ENCODE peak calls at places on chromosome 12, in seven cellular contexts. O is left ventricle myocardium inferior; G is CD8-positive, alpha-beta memory T cell; V is upper lobe of left lung; I is mammary epithelial cell; Q is endothelial cell of umbilical vein; Z is cardiac muscle cell. F is an unnamed sample.

GRCh38 chr12:5430639-5431603 is 987 bp upstream of the NTF3 start:
- DNase-seq in O (no peak), G (no peak), V (peak; percentile 60), I (no peak), Q (peak; percentile 6), Z (no peak), F (no peak)

GRCh38 chr12:70609203-70609602 is 28.0 kb downstream of the PTPRB start:
- DNase-seq in O (no peak), G (no peak), V (no peak), I (no peak), Q (peak; percentile 58), Z (peak; percentile 7), F (no peak)

GRCh38 chr12:127770123-127770522 is 496.8 kb upstream of the TMEM132C start:
- DNase-seq in O (no peak), G (no peak), V (no peak), I (no peak), Q (no peak), Z (no peak), F (no peak)

GRCh38 chr12:53965251-53966069 is 7.5 kb upstream of the HOXC11 start:
- DNase-seq in O (no peak), G (no peak), V (no peak), I (no peak), Q (no peak), Z (no peak), F (no peak)

GRCh38 chr12:26205946-26206345 is 10.6 kb downstream of the SSPN start:
- DNase-seq in O (no peak), G (no peak), V (no peak), I (no peak), Q (no peak), Z (no peak), F (no peak)

GRCh38 chr12:98895086-98895651 is 250.1 kb downstream of the APAF1 start:
- DNase-seq in O (no peak), G (no peak), V (peak; percentile 80), I (no peak), Q (no peak), Z (peak; percentile 49), F (no peak)

GRCh38 chr12:115253049-115253448 is 569.1 kb upstream of the TBX3 start:
- DNase-seq in O (no peak), G (no peak), V (no peak), I (no peak), Q (no peak), Z (no peak), F (no peak)

GRCh38 chr12:132888852-132889251 is 1.4 kb upstream of the CHFR start:
- DNase-seq in O (no peak), G (no peak), V (no peak), I (no peak), Q (no peak), Z (no peak), F (no peak)

GRCh38 chr12:102197789-102198188 is at the start of gene PMCH:
- DNase-seq in O (no peak), G (no peak), V (no peak), I (peak; percentile 66), Q (peak; percentile 87), Z (no peak), F (no peak)

GRCh38 chr12:60337865-60338549 is 742.2 kb downstream of the SLC16A7 start:
- DNase-seq in O (no peak), G (no peak), V (no peak), I (no peak), Q (no peak), Z (no peak), F (no peak)

GRCh38 chr12:81330480-81330879 is 252.6 kb downstream of the ACSS3 start:
- DNase-seq in O (no peak), G (no peak), V (no peak), I (no peak), Q (peak; percentile 2), Z (no peak), F (no peak)

GRCh38 chr12:118334939-118335567 is 37.7 kb downstream of the TAOK3 start:
- DNase-seq in O (no peak), G (no peak), V (no peak), I (no peak), Q (no peak), Z (no peak), F (no peak)

GRCh38 chr12:13247596-13247995 is 51.1 kb downstream of the EMP1 start:
- DNase-seq in O (no peak), G (no peak), V (no peak), I (peak; percentile 71), Q (no peak), Z (no peak), F (no peak)

GRCh38 chr12:11853126-11853525 is 203.7 kb downstream of the ETV6 start:
- DNase-seq in O (no peak), G (no peak), V (no peak), I (no peak), Q (no peak), Z (no peak), F (no peak)

DNA sequence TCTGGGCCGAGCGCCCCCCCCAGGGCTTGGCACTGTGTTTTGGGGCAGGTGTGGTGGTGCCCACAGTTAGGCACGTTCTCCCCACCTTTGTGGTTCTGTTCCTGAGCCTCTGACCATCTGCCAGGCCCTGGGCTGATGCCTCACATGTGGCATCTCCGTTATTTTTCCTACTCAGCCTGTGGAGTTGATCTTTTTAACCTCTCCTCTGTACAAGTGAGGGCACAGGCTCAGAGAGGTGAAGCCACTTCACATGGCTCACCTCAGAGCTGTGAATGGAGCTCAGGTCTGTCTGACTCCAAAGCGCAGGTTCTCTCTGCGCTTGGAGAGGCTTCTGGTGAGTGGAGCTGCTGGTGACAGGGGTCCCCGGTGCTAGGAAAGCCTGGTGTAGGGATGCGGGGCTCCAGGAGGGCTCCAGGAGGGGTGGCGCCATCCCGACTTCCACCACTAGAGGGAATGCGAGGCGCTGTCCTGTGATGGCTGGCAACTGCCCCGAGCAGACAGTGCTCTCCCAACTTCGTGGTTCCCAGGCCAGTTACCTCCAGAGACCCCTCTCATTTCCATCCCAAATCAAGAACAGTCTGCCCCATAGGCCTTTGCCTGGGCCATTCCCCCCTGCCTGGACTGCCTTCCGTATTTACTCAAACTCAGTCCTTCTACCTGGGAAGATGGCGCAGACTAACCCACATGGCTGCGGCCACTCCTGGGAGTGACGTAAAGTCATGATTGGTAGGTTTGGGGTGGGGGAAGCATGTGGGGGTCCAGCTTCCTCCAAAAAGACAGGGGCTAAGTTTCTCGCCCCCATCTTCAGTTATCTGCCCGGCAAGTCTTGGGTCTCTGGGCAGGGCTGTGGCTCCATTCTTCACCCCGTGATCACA is 9.9 kb downstream of the BCL7A start:
- DNase-seq in O (peak; percentile 48), G (peak; percentile 29), V (no peak), I (no peak), Q (peak; percentile 45), Z (peak; percentile 49), F (peak; percentile 50)
- H3K4me1 ChIP-seq in O (peaks cover 45% of the 10 kb centered on the region), G (no peaks in the 10 kb centered on the region), V (peaks cover 14% of the 10 kb centered on the region), I (peaks cover 55% of the 10 kb centered on the region), Q (no peaks in the 10 kb centered on the region), Z (no peaks in the 10 kb centered on the region), F (peaks cover 5% of the 10 kb centered on the region)

DNA sequence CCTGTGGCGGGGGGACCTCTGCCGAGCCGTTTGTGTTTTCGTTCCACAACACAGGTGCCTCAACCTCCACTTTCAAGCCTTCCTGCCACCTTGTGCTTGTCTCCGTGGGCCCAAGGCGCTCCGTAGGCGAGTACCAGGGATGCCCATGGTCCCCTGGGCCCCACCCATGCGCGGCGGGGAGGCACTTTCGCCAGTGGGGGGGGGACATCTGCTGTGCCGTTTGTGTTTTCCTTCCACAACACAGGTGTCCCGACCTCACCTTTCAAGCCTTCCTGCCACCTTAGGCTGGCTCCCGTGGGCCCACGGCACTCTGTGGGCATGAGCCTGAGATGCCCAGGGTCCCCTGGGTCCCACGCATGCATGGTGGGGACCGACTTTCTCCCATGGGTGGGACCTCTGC is 335.9 kb downstream of the ALG10 start:
- DNase-seq in O (no peak), G (no peak), V (no peak), I (no peak), Q (no peak), Z (no peak), F (no peak)
- H3K9me3 ChIP-seq in O (peaks cover 72% of the 10 kb centered on the region), G (no peaks in the 10 kb centered on the region), V (peaks cover 85% of the 10 kb centered on the region), I (peaks cover 56% of the 10 kb centered on the region), Q (peaks cover 2% of the 10 kb centered on the region), Z (no peaks in the 10 kb centered on the region), F (peaks cover 39% of the 10 kb centered on the region)

GRCh38 chr12:108801736-108802665 is 55.4 kb downstream of the SSH1 start:
- DNase-seq in O (peak; percentile 49), G (no peak), V (peak; percentile 34), I (no peak), Q (peak; percentile 69), Z (peak; percentile 80), F (peak; percentile 67)
- H3K27ac ChIP-seq in O (peak overlapping the region; percentile 92), G (no peak overlapping the region), V (peak overlapping the region; percentile 71), I (no peak overlapping the region), Q (peak overlapping the region; percentile 90), Z (peak overlapping the region; percentile 97), F (peak overlapping the region; percentile 34)

DNA sequence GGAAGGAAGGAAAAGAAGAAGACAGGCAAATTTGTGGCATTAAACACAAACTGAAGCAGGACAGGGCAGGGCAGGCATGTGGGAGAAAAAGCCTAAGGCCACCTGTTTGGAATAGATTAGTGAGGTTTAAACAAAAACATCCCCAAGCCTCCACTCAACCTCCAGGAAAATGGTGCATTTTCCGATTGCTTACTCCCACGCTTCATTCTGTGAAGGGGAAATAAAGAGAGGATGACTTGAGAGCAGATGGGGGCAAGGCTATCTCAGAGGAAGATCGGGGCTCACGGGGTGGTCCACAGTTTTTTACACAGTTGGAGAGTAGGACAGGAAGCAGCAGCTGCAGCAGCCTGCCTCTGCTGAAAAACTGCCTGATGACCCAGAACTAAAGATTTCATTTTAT is 250.9 kb downstream of the DUSP6 start:
- DNase-seq in O (no peak), G (no peak), V (no peak), I (no peak), Q (peak; percentile 63), Z (no peak), F (no peak)
- H3K4me1 ChIP-seq in O (peaks cover 10% of the 10 kb centered on the region), G (no peaks in the 10 kb centered on the region), V (no peaks in the 10 kb centered on the region), I (no peaks in the 10 kb centered on the region), Q (no peaks in the 10 kb centered on the region), Z (peaks cover 9% of the 10 kb centered on the region), F (peaks cover 11% of the 10 kb centered on the region)

GRCh38 chr12:89968151-89968699 is 259.6 kb upstream of the ATP2B1 start:
- DNase-seq in O (no peak), G (no peak), V (no peak), I (no peak), Q (no peak), Z (no peak), F (no peak)
- H3K9me3 ChIP-seq in O (no peaks in the 10 kb centered on the region), G (no peaks in the 10 kb centered on the region), V (no peaks in the 10 kb centered on the region), I (no peaks in the 10 kb centered on the region), Q (no peaks in the 10 kb centered on the region), Z (no peaks in the 10 kb centered on the region), F (no peaks in the 10 kb centered on the region)

GRCh38 chr12:25051171-25051570 is 102.3 kb upstream of the BCAT1 start:
- DNase-seq in O (no peak), G (no peak), V (no peak), I (no peak), Q (no peak), Z (no peak), F (no peak)

GRCh38 chr12:25054076-25054782 is 105.3 kb upstream of the BCAT1 start:
- DNase-seq in O (no peak), G (no peak), V (no peak), I (peak; percentile 81), Q (no peak), Z (no peak), F (no peak)

GRCh38 chr12:25052191-25053020 is 103.5 kb upstream of the BCAT1 start:
- DNase-seq in O (no peak), G (peak; percentile 19), V (no peak), I (no peak), Q (no peak), Z (peak; percentile 48), F (no peak)

GRCh38 chr12:25051583-25052190 is 102.8 kb upstream of the BCAT1 start:
- DNase-seq in O (no peak), G (peak; percentile 25), V (no peak), I (no peak), Q (no peak), Z (no peak), F (no peak)

DNA sequence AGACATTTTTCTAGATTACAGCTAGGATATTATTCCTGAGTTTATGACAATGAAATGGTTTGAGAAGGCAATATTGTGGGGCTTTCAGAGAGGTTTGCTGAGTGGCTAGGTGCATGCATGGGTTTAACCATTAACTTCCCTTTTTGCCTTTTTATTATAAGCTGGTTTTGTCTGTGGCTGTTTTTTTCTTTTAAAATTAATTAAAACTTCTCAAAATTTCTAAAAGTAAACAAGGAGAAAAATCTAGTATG is 104.0 kb upstream of the BCAT1 start:
- DNase-seq in O (no peak), G (no peak), V (no peak), I (no peak), Q (no peak), Z (no peak), F (no peak)
- H3K27ac ChIP-seq in O (peak overlapping the region; percentile 70), G (peak overlapping the region; percentile 78), V (peak overlapping the region; percentile 78), I (no peak overlapping the region), Q (no peak overlapping the region), Z (no peak overlapping the region), F (no peak overlapping the region)